ENCODE peak calls at places on chromosomes 4 and X, in six cellular contexts. B, I, R, Y, T and P are unnamed samples.

GRCh38 chrX:1903380-1903935 is 288.6 kb downstream of the ASMT start:
- DNase-seq in R (no peak), Y (no peak), B (peak), T (peak), I (no peak), P (no peak)

GRCh38 chrX:27444093-27444908 is 18.8 kb downstream of the PPP4R3C start:
- DNase-seq in I (no peak), Y (no peak), B (no peak), R (no peak), T (no peak), P (no peak)

GRCh38 chrX:37679230-37679629 is 6.4 kb upstream of the XK start:
- DNase-seq in B (no peak), I (no peak), R (no peak), Y (no peak), T (no peak), P (no peak)

GRCh38 chr4:7649741-7650531 is 215.2 kb upstream of the PSAPL1 start:
- DNase-seq in R (no peak), T (peak), Y (no peak), B (no peak), I (no peak), P (peak)

GRCh38 chrX:2650865-2651264 is 40.2 kb upstream of the CD99 start:
- DNase-seq in R (no peak), T (no peak), B (no peak), Y (no peak), I (no peak), P (no peak)

GRCh38 chr4:147879676-147880075 is 147.8 kb downstream of the ARHGAP10 start:
- DNase-seq in I (no peak), T (no peak), Y (no peak), B (no peak), R (no peak), P (no peak)

GRCh38 chr4:119646347-119647071 is 17.9 kb upstream of the PDE5A start:
- DNase-seq in R (no peak), I (peak), B (peak), T (no peak), Y (no peak), P (no peak)

GRCh38 chrX:115018040-115018647 is 728 bp upstream of the IL13RA2 start:
- DNase-seq in T (no peak), B (peak), Y (no peak), R (no peak), I (no peak), P (no peak)

GRCh38 chr4:174522183-174523002 is at the start of gene HPGD:
- DNase-seq in R (peak), I (peak), T (no peak), Y (peak), B (peak), P (peak)

GRCh38 chr4:149707862-149708261 is 107.8 kb downstream of the IQCM start:
- DNase-seq in Y (no peak), I (no peak), B (no peak), R (no peak), T (no peak), P (no peak)

GRCh38 chr4:178414042-178414441 is 971.8 kb upstream of the AGA start:
- DNase-seq in B (no peak), Y (no peak), R (no peak), T (no peak), I (no peak), P (no peak)

GRCh38 chr4:44056721-44057151 is 391.9 kb downstream of the KCTD8 start:
- DNase-seq in R (no peak), I (no peak), Y (no peak), T (no peak), B (peak), P (no peak)

GRCh38 chrX:42530027-42530426 is 247.9 kb downstream of the PPP1R2C start:
- DNase-seq in B (peak), I (no peak), R (no peak), Y (no peak), T (peak), P (no peak)

GRCh38 chr4:38612996-38613395 is 51.0 kb upstream of the KLF3 start:
- DNase-seq in R (no peak), B (peak), T (no peak), Y (no peak), I (no peak), P (no peak)

GRCh38 chr4:87103691-87104187 is 116.7 kb downstream of the KLHL8 start:
- DNase-seq in B (no peak), Y (no peak), T (peak), R (no peak), I (no peak), P (no peak)

GRCh38 chr4:123096038-123096437 is 173.6 kb upstream of the NUDT6 start:
- DNase-seq in T (no peak), Y (no peak), B (no peak), I (no peak), R (no peak), P (no peak)

GRCh38 chr4:106806158-106806797 is 229.8 kb downstream of the DKK2 start:
- DNase-seq in T (no peak), R (no peak), Y (no peak), I (no peak), B (no peak), P (no peak)

GRCh38 chr4:146442801-146443200 is 78.9 kb downstream of the SLC10A7 start:
- DNase-seq in R (no peak), T (peak), Y (no peak), B (no peak), I (no peak), P (no peak)

GRCh38 chr4:82803746-82804145 is 5.2 kb upstream of the SCD5 start:
- DNase-seq in I (no peak), B (no peak), R (no peak), T (no peak), Y (no peak), P (no peak)

GRCh38 chr4:113695328-113696169 is 66.0 kb downstream of the CAMK2D start:
- DNase-seq in B (peak), T (no peak), R (no peak), Y (no peak), I (no peak), P (no peak)

GRCh38 chr4:40462326-40462725 is 127.2 kb downstream of the CHRNA9 start:
- DNase-seq in B (no peak), I (no peak), R (peak), T (no peak), Y (no peak), P (no peak)

GRCh38 chr4:170089743-170090666 is at the start of gene AADAT:
- DNase-seq in Y (peak), I (peak), R (peak), B (peak), T (peak), P (no peak)

GRCh38 chrX:39969099-39969825 is 128.5 kb downstream of the BCOR start:
- DNase-seq in B (no peak), I (no peak), R (no peak), T (no peak), Y (no peak), P (no peak)

GRCh38 chr4:11914406-11914805 is 485.7 kb upstream of the HS3ST1 start:
- DNase-seq in B (no peak), R (no peak), I (no peak), Y (no peak), T (no peak), P (no peak)

GRCh38 chr4:156615066-156615514 is 356.5 kb downstream of the PDGFC start:
- DNase-seq in B (no peak), R (no peak), I (no peak), T (no peak), Y (no peak), P (no peak)

GRCh38 chrX:44012484-44013096 is 39.4 kb upstream of the NDP start:
- DNase-seq in I (no peak), B (no peak), Y (no peak), T (peak), R (no peak), P (peak)

GRCh38 chr4:152634110-152634760 is 45.6 kb downstream of the TMEM154 start:
- DNase-seq in I (no peak), R (no peak), B (peak), T (no peak), Y (no peak), P (no peak)

GRCh38 chr4:84484274-84484673 is 14.8 kb downstream of the NKX6-1 start:
- DNase-seq in I (no peak), T (no peak), Y (no peak), R (no peak), B (no peak), P (no peak)

GRCh38 chrX:123920065-123920785 is 41.3 kb upstream of the STAG2 start:
- DNase-seq in B (no peak), T (peak), I (no peak), R (no peak), Y (no peak), P (no peak)

GRCh38 chr4:184196730-184197355 is 20.8 kb downstream of the ENPP6 start:
- DNase-seq in Y (no peak), I (no peak), B (peak), R (no peak), T (peak), P (no peak)

GRCh38 chr4:120630432-120630831 is 292.1 kb downstream of the PRDM5 start:
- DNase-seq in B (no peak), I (no peak), Y (no peak), R (no peak), T (no peak), P (no peak)

GRCh38 chrX:109684136-109684535 is 48.9 kb downstream of the ACSL4 start:
- DNase-seq in B (no peak), T (no peak), I (no peak), Y (no peak), R (no peak), P (no peak)

GRCh38 chrX:11787564-11787963 is 29.5 kb downstream of the MSL3 start:
- DNase-seq in B (peak), I (peak), R (no peak), T (no peak), Y (no peak), P (peak)

GRCh38 chr4:101271516-101271915 is 75.8 kb downstream of the PPP3CA start:
- DNase-seq in I (no peak), Y (no peak), T (no peak), B (no peak), R (no peak), P (no peak)

GRCh38 chrX:3549442-3549875 is 164.0 kb downstream of the PRKX start:
- DNase-seq in R (no peak), Y (no peak), T (no peak), B (peak), I (peak), P (no peak)

GRCh38 chr4:150708004-150708403 is 126.1 kb downstream of the MAB21L2 start:
- DNase-seq in Y (no peak), T (no peak), B (no peak), R (no peak), I (no peak), P (no peak)

GRCh38 chrX:104918122-104918521 is 302.4 kb downstream of the TEX13A start:
- DNase-seq in R (no peak), I (no peak), T (no peak), B (no peak), Y (no peak), P (no peak)

DNA sequence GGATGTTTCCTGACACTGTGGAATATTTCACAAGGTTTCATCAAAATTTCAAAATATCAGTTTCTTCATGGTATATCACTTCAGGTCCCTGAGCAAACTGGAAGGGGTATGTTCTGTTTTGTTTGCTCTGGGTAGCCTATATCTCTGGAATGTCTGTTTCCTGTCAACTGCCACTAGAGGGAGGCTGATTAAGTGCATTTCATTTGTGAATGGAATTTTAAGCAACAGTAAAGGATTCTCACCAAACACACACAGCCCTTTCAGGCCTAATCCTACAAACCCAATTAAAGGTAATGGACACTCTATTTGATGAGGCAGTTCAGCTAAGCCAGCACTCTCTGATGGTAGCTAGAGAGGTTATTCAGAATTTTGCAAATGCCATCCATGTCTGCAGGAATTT is 307.1 kb downstream of the TEX13A start:
- DNase-seq in B (peak), I (no peak), Y (no peak), T (peak), R (no peak), P (no peak)
- TF ChIP-seq CTCF in B (peak), I (no peak), Y (peak), T (peak), R (no peak), P (no peak)

GRCh38 chrX:19375546-19375945 is 31.8 kb downstream of the PDHA1 start:
- DNase-seq in T (no peak), I (no peak), Y (no peak), B (no peak), R (no peak), P (no peak)

GRCh38 chrX:19377799-19378198 is 34.1 kb downstream of the PDHA1 start:
- DNase-seq in R (no peak), B (no peak), Y (no peak), I (no peak), T (no peak), P (no peak)

GRCh38 chrX:19373034-19373891 is 29.5 kb downstream of the PDHA1 start:
- DNase-seq in R (no peak), Y (no peak), T (no peak), B (no peak), I (no peak), P (no peak)

DNA sequence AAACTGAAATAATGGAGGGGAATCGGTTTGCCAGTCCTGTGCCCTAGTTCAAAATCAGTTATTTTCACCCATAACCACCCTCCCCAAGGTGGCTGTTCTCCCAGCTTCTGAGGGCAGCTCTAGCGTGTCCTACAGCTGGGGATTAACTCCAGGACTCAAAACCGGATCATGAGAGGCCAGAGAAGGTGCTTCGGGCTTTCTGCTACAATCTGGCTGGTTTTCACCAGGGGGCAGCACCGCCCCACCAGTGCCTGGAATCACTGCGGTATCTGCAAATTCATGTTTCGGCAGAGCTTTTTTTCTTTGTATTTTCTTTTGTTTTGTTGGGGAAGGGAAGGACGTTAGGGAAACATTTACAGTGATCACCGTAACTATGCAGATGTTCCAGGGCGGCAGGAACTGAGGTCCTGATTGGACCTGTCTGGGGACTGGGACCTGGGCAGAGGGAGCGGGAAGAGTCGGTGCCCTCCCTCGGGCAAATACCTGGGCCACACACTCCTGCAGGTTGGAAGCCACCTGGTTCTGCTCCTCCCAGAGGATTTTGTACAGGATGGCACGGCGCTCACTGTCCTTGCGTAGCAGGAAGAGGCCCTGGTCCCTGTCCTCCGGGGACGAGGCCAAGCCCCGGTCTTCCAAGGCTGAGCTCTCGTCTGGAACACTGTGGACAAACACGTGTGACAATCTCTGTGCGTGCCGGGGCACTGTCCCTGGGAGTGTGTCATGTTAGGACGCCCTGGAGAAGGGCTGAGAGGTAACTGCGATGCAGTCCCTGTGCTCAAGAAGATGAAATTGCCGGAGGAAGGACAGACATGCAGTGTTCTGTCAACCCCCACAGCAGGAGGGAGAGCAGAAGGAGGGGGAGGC is 28.7 kb downstream of the PDHA1 start:
- DNase-seq in R (peak), B (peak), I (peak), Y (no peak), T (peak), P (peak)
- TF ChIP-seq CTCF in R (peak), B (peak), I (peak), Y (peak), T (peak), P (peak)

GRCh38 chr4:108360857-108361820 is 192.4 kb upstream of the LEF1 start:
- DNase-seq in Y (no peak), I (no peak), R (no peak), T (peak), B (peak), P (no peak)
- TF ChIP-seq CTCF in Y (no peak), I (no peak), R (no peak), T (no peak), B (no peak), P (no peak)

GRCh38 chrX:73446831-73447230 is at the start of gene CDX4:
- DNase-seq in I (no peak), Y (no peak), T (no peak), B (no peak), R (no peak), P (no peak)

GRCh38 chrX:73448379-73448778 is 1.5 kb downstream of the CDX4 start:
- DNase-seq in R (no peak), Y (no peak), T (no peak), B (no peak), I (no peak), P (no peak)

DNA sequence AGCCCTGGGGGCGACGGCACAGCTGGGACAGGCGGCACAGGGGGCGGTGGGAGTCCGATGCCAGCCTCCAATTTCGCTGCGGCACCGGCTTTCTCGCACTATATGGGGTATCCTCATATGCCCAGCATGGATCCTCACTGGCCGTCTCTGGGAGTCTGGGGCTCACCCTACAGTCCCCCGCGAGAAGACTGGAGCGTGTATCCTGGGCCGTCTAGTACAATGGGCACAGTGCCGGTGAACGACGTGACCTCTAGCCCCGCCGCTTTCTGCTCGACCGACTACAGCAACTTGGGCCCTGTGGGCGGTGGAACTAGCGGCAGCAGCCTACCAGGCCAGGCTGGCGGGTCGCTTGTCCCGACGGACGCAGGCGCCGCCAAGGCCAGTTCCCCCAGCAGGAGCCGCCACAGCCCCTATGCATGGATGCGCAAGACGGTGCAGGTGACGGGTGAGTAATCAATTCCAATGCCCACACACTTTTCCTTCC is 500 bp downstream of the CDX4 start:
- DNase-seq in I (no peak), R (no peak), T (no peak), Y (no peak), B (no peak), P (no peak)
- TF ChIP-seq CTCF in I (no peak), R (no peak), T (no peak), Y (no peak), B (no peak), P (no peak)